ENCODE peak calls at places on chromosomes 1 and 21, in five cellular contexts. One of them, this sample, is unnamed.

GRCh38 chr1:203351037-203351625 is at the start of gene FMOD:
- DNase-seq in mesendoderm: peak; percentile 80
- DNase-seq in endothelial cell of umbilical vein: no peak
- DNase-seq in brain microvascular endothelial cell: no peak
- DNase-seq in left ventricle myocardium inferior: peak; percentile 29
- DNase-seq in this sample: peak; percentile 81

GRCh38 chr1:234573711-234574299 is 36.2 kb downstream of the IRF2BP2 start:
- DNase-seq in endothelial cell of umbilical vein: no peak
- DNase-seq in mesendoderm: peak; percentile 75
- DNase-seq in brain microvascular endothelial cell: no peak
- DNase-seq in left ventricle myocardium inferior: no peak
- DNase-seq in this sample: no peak

GRCh38 chr1:200856716-200857352 is 15.9 kb upstream of the GPR25 start:
- DNase-seq in left ventricle myocardium inferior: no peak
- DNase-seq in mesendoderm: no peak
- DNase-seq in endothelial cell of umbilical vein: peak; percentile 50
- DNase-seq in brain microvascular endothelial cell: peak; percentile 84
- DNase-seq in this sample: no peak

GRCh38 chr1:248924696-248925532 is 18.9 kb downstream of the PGBD2 start:
- DNase-seq in left ventricle myocardium inferior: no peak
- DNase-seq in mesendoderm: peak; percentile 68
- DNase-seq in brain microvascular endothelial cell: peak; percentile 63
- DNase-seq in endothelial cell of umbilical vein: peak; percentile 50
- DNase-seq in this sample: peak; percentile 63

GRCh38 chr1:99590578-99591209 is 55.2 kb upstream of the PALMD start:
- DNase-seq in endothelial cell of umbilical vein: peak; percentile 99
- DNase-seq in brain microvascular endothelial cell: peak; percentile 99
- DNase-seq in left ventricle myocardium inferior: peak; percentile 46
- DNase-seq in mesendoderm: no peak
- DNase-seq in this sample: no peak

GRCh38 chr1:93705897-93706500 is 24.4 kb upstream of the BCAR3 start:
- DNase-seq in endothelial cell of umbilical vein: no peak
- DNase-seq in brain microvascular endothelial cell: no peak
- DNase-seq in left ventricle myocardium inferior: no peak
- DNase-seq in mesendoderm: peak; percentile 40
- DNase-seq in this sample: no peak

GRCh38 chr21:42706765-42707164 is 53.3 kb downstream of the PDE9A start:
- DNase-seq in brain microvascular endothelial cell: no peak
- DNase-seq in mesendoderm: no peak
- DNase-seq in left ventricle myocardium inferior: no peak
- DNase-seq in endothelial cell of umbilical vein: no peak
- DNase-seq in this sample: peak; percentile 20

GRCh38 chr1:64004451-64004850 is 199.0 kb upstream of the UBE2U start:
- DNase-seq in left ventricle myocardium inferior: no peak
- DNase-seq in mesendoderm: peak; percentile 58
- DNase-seq in endothelial cell of umbilical vein: no peak
- DNase-seq in brain microvascular endothelial cell: no peak
- DNase-seq in this sample: no peak

GRCh38 chr1:153906396-153906795 is 16.4 kb downstream of the GATAD2B start:
- DNase-seq in mesendoderm: no peak
- DNase-seq in brain microvascular endothelial cell: no peak
- DNase-seq in left ventricle myocardium inferior: no peak
- DNase-seq in endothelial cell of umbilical vein: no peak
- DNase-seq in this sample: no peak

GRCh38 chr1:83999316-83999819 is 436 bp upstream of the TTLL7 start:
- DNase-seq in brain microvascular endothelial cell: peak; percentile 70
- DNase-seq in endothelial cell of umbilical vein: peak; percentile 67
- DNase-seq in left ventricle myocardium inferior: peak; percentile 79
- DNase-seq in mesendoderm: peak; percentile 90
- DNase-seq in this sample: no peak

GRCh38 chr1:54744696-54745095 is 19.6 kb downstream of the PARS2 start:
- DNase-seq in brain microvascular endothelial cell: no peak
- DNase-seq in left ventricle myocardium inferior: no peak
- DNase-seq in endothelial cell of umbilical vein: no peak
- DNase-seq in mesendoderm: no peak
- DNase-seq in this sample: no peak

GRCh38 chr1:9417695-9418094 is 121.6 kb upstream of the SLC25A33 start:
- DNase-seq in brain microvascular endothelial cell: no peak
- DNase-seq in mesendoderm: no peak
- DNase-seq in left ventricle myocardium inferior: no peak
- DNase-seq in endothelial cell of umbilical vein: no peak
- DNase-seq in this sample: no peak

GRCh38 chr21:45372732-45373355 is 32.1 kb upstream of the COL18A1 start:
- DNase-seq in left ventricle myocardium inferior: peak; percentile 1
- DNase-seq in endothelial cell of umbilical vein: no peak
- DNase-seq in brain microvascular endothelial cell: no peak
- DNase-seq in mesendoderm: no peak
- DNase-seq in this sample: no peak

GRCh38 chr1:10962483-10962882 is 50.0 kb upstream of the TARDBP start:
- DNase-seq in left ventricle myocardium inferior: peak; percentile 33
- DNase-seq in mesendoderm: no peak
- DNase-seq in endothelial cell of umbilical vein: no peak
- DNase-seq in brain microvascular endothelial cell: no peak
- DNase-seq in this sample: peak; percentile 41

GRCh38 chr1:223401873-223402789 is 8.9 kb downstream of the CCDC185 start:
- DNase-seq in left ventricle myocardium inferior: no peak
- DNase-seq in brain microvascular endothelial cell: no peak
- DNase-seq in endothelial cell of umbilical vein: peak; percentile 10
- DNase-seq in mesendoderm: no peak
- DNase-seq in this sample: no peak

GRCh38 chr1:84174051-84174556 is 30.0 kb downstream of the PRKACB start:
- DNase-seq in brain microvascular endothelial cell: peak; percentile 66
- DNase-seq in endothelial cell of umbilical vein: peak; percentile 88
- DNase-seq in mesendoderm: peak; percentile 92
- DNase-seq in left ventricle myocardium inferior: no peak
- DNase-seq in this sample: no peak

GRCh38 chr1:116569776-116570357 is 959 bp downstream of the CD58 start:
- DNase-seq in mesendoderm: no peak
- DNase-seq in left ventricle myocardium inferior: peak; percentile 47
- DNase-seq in endothelial cell of umbilical vein: no peak
- DNase-seq in brain microvascular endothelial cell: no peak
- DNase-seq in this sample: no peak

GRCh38 chr1:2429780-2430591 is 17.6 kb upstream of the PEX10 start:
- DNase-seq in mesendoderm: peak; percentile 42
- DNase-seq in endothelial cell of umbilical vein: no peak
- DNase-seq in left ventricle myocardium inferior: no peak
- DNase-seq in brain microvascular endothelial cell: no peak
- DNase-seq in this sample: peak; percentile 88

GRCh38 chr1:45833361-45833760 is 29.9 kb downstream of the MAST2 start:
- DNase-seq in endothelial cell of umbilical vein: no peak
- DNase-seq in mesendoderm: no peak
- DNase-seq in left ventricle myocardium inferior: no peak
- DNase-seq in brain microvascular endothelial cell: no peak
- DNase-seq in this sample: no peak

GRCh38 chr1:185091480-185091879 is 46.1 kb downstream of the RNF2 start:
- DNase-seq in left ventricle myocardium inferior: no peak
- DNase-seq in mesendoderm: no peak
- DNase-seq in endothelial cell of umbilical vein: no peak
- DNase-seq in brain microvascular endothelial cell: no peak
- DNase-seq in this sample: no peak

GRCh38 chr1:62311473-62311943 is 7.7 kb downstream of the KANK4 start:
- DNase-seq in endothelial cell of umbilical vein: no peak
- DNase-seq in left ventricle myocardium inferior: no peak
- DNase-seq in mesendoderm: peak; percentile 73
- DNase-seq in brain microvascular endothelial cell: no peak
- DNase-seq in this sample: peak; percentile 48

GRCh38 chr1:203990118-203990517 is 82.8 kb upstream of the SOX13 start:
- DNase-seq in left ventricle myocardium inferior: no peak
- DNase-seq in brain microvascular endothelial cell: no peak
- DNase-seq in mesendoderm: no peak
- DNase-seq in endothelial cell of umbilical vein: no peak
- DNase-seq in this sample: no peak

GRCh38 chr1:6245086-6245868 is 1.3 kb downstream of the HES3 start:
- DNase-seq in left ventricle myocardium inferior: peak; percentile 78
- DNase-seq in endothelial cell of umbilical vein: peak; percentile 66
- DNase-seq in mesendoderm: peak; percentile 93
- DNase-seq in brain microvascular endothelial cell: peak; percentile 41
- DNase-seq in this sample: peak; percentile 94

GRCh38 chr1:87956072-87956471 is 627.4 kb downstream of the LMO4 start:
- DNase-seq in endothelial cell of umbilical vein: peak; percentile 4
- DNase-seq in left ventricle myocardium inferior: peak; percentile 19
- DNase-seq in brain microvascular endothelial cell: peak; percentile 93
- DNase-seq in mesendoderm: peak; percentile 20
- DNase-seq in this sample: no peak

GRCh38 chr1:54008876-54009275 is 9.1 kb downstream of the LDLRAD1 start:
- DNase-seq in endothelial cell of umbilical vein: no peak
- DNase-seq in left ventricle myocardium inferior: no peak
- DNase-seq in mesendoderm: no peak
- DNase-seq in brain microvascular endothelial cell: no peak
- DNase-seq in this sample: no peak

GRCh38 chr1:29519108-29519507 is 282.8 kb downstream of the PTPRU start:
- DNase-seq in mesendoderm: no peak
- DNase-seq in brain microvascular endothelial cell: no peak
- DNase-seq in left ventricle myocardium inferior: no peak
- DNase-seq in endothelial cell of umbilical vein: no peak
- DNase-seq in this sample: no peak

GRCh38 chr21:17758703-17759102 is 60.5 kb downstream of the C21orf91 start:
- DNase-seq in brain microvascular endothelial cell: no peak
- DNase-seq in mesendoderm: no peak
- DNase-seq in left ventricle myocardium inferior: no peak
- DNase-seq in endothelial cell of umbilical vein: no peak
- DNase-seq in this sample: no peak

GRCh38 chr1:32066489-32066873 is 6.3 kb upstream of the TMEM39B start:
- DNase-seq in mesendoderm: peak; percentile 53
- DNase-seq in brain microvascular endothelial cell: peak; percentile 71
- DNase-seq in left ventricle myocardium inferior: peak; percentile 22
- DNase-seq in endothelial cell of umbilical vein: peak; percentile 97
- DNase-seq in this sample: no peak

GRCh38 chr21:28944296-28944695 is 48.4 kb downstream of the LTN1 start:
- DNase-seq in left ventricle myocardium inferior: no peak
- DNase-seq in brain microvascular endothelial cell: no peak
- DNase-seq in mesendoderm: peak; percentile 16
- DNase-seq in endothelial cell of umbilical vein: peak; percentile 73
- DNase-seq in this sample: no peak

GRCh38 chr1:164895026-164895907 is 336.3 kb downstream of the PBX1 start:
- DNase-seq in left ventricle myocardium inferior: peak; percentile 29
- DNase-seq in mesendoderm: peak; percentile 22
- DNase-seq in endothelial cell of umbilical vein: no peak
- DNase-seq in brain microvascular endothelial cell: no peak
- DNase-seq in this sample: no peak

GRCh38 chr1:1306661-1307260 is 969 bp downstream of the ACAP3 start:
- DNase-seq in endothelial cell of umbilical vein: no peak
- DNase-seq in mesendoderm: no peak
- DNase-seq in left ventricle myocardium inferior: no peak
- DNase-seq in brain microvascular endothelial cell: no peak
- DNase-seq in this sample: no peak

GRCh38 chr21:17622018-17622417 is 9.3 kb upstream of the BTG3 start:
- DNase-seq in left ventricle myocardium inferior: no peak
- DNase-seq in brain microvascular endothelial cell: no peak
- DNase-seq in mesendoderm: no peak
- DNase-seq in endothelial cell of umbilical vein: no peak
- DNase-seq in this sample: no peak

GRCh38 chr1:18539171-18539570 is 58.4 kb downstream of the KLHDC7A start:
- DNase-seq in mesendoderm: no peak
- DNase-seq in endothelial cell of umbilical vein: no peak
- DNase-seq in left ventricle myocardium inferior: no peak
- DNase-seq in brain microvascular endothelial cell: no peak
- DNase-seq in this sample: peak; percentile 18

GRCh38 chr1:183744132-183744913 is 60.6 kb upstream of the RGL1 start:
- DNase-seq in mesendoderm: no peak
- DNase-seq in brain microvascular endothelial cell: no peak
- DNase-seq in left ventricle myocardium inferior: no peak
- DNase-seq in endothelial cell of umbilical vein: no peak
- DNase-seq in this sample: no peak

GRCh38 chr1:103371234-103371633 is 154.3 kb upstream of the RNPC3 start:
- DNase-seq in mesendoderm: no peak
- DNase-seq in endothelial cell of umbilical vein: no peak
- DNase-seq in brain microvascular endothelial cell: peak; percentile 85
- DNase-seq in left ventricle myocardium inferior: no peak
- DNase-seq in this sample: no peak

GRCh38 chr1:195026792-195027191 is 1581.4 kb downstream of the KCNT2 start:
- DNase-seq in endothelial cell of umbilical vein: no peak
- DNase-seq in brain microvascular endothelial cell: no peak
- DNase-seq in mesendoderm: no peak
- DNase-seq in left ventricle myocardium inferior: no peak
- DNase-seq in this sample: no peak

GRCh38 chr1:100152271-100152670 is 19.3 kb downstream of the TRMT13 start:
- DNase-seq in brain microvascular endothelial cell: no peak
- DNase-seq in left ventricle myocardium inferior: no peak
- DNase-seq in mesendoderm: no peak
- DNase-seq in endothelial cell of umbilical vein: no peak
- DNase-seq in this sample: no peak

GRCh38 chr1:86154581-86155060 is 2.0 kb downstream of the COL24A1 start:
- DNase-seq in mesendoderm: peak; percentile 53
- DNase-seq in brain microvascular endothelial cell: no peak
- DNase-seq in left ventricle myocardium inferior: no peak
- DNase-seq in endothelial cell of umbilical vein: no peak
- DNase-seq in this sample: peak; percentile 75
- H3K4me3 ChIP-seq in mesendoderm: no peak overlapping the region
- H3K4me3 ChIP-seq in brain microvascular endothelial cell: peak overlapping the region; percentile 52
- H3K4me3 ChIP-seq in left ventricle myocardium inferior: peak overlapping the region; percentile 61
- H3K4me3 ChIP-seq in endothelial cell of umbilical vein: no peak overlapping the region
- H3K4me3 ChIP-seq in this sample: peak overlapping the region; percentile 32

DNA sequence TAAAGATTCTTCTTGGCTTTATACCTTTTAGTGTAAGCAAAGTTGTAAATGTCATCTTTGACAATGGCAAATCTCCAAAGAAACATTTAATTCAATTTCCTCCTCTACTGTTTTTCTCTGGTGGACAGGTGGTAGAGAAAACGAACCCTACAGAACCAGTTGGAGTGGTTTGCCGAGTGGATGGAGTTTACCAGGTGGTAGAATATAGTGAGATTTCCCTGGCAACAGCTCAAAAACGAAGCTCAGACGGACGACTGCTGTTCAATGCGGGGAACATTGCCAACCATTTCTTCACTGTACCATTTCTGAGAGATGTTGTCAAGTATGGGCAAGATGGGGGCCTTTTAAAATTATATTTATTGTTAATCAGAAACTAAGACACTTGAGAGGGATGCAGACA is 25.8 kb downstream of the UAP1 start:
- DNase-seq in endothelial cell of umbilical vein: no peak
- DNase-seq in mesendoderm: no peak
- DNase-seq in brain microvascular endothelial cell: no peak
- DNase-seq in left ventricle myocardium inferior: no peak
- DNase-seq in this sample: no peak
- H3K36me3 ChIP-seq in endothelial cell of umbilical vein: peaks cover 8% of the 10 kb centered on the region
- H3K36me3 ChIP-seq in mesendoderm: no peaks in the 10 kb centered on the region
- H3K36me3 ChIP-seq in brain microvascular endothelial cell: peaks cover 58% of the 10 kb centered on the region
- H3K36me3 ChIP-seq in left ventricle myocardium inferior: peaks cover 75% of the 10 kb centered on the region
- H3K36me3 ChIP-seq in this sample: peaks cover 3% of the 10 kb centered on the region

DNA sequence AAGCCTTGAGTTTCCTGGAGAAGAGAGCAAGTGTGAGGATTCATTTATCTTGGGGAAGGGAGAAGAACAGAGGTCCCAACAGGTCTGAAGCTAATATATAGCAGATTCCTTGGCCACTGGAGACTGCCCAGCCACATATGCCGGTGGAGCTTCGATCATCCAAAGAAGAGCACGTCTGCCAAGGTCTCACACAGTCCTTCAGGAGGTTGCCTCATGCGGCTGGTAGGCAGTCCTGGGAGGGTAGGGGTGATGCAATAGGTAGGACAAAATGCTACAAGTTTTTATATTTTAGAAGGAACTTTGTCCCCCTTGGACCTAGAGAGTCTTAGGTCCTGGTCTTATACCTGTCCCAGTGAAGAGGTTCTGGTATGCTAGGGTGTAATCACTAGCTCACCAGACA is 582.5 kb downstream of the DPYD start:
- DNase-seq in brain microvascular endothelial cell: no peak
- DNase-seq in endothelial cell of umbilical vein: no peak
- DNase-seq in mesendoderm: no peak
- DNase-seq in left ventricle myocardium inferior: no peak
- DNase-seq in this sample: no peak
- H3K4me3 ChIP-seq in brain microvascular endothelial cell: no peak overlapping the region
- H3K4me3 ChIP-seq in endothelial cell of umbilical vein: no peak overlapping the region
- H3K4me3 ChIP-seq in mesendoderm: no peak overlapping the region
- H3K4me3 ChIP-seq in left ventricle myocardium inferior: no peak overlapping the region
- H3K4me3 ChIP-seq in this sample: no peak overlapping the region

GRCh38 chr1:79554620-79555160 is 548.2 kb upstream of the ADGRL4 start:
- DNase-seq in mesendoderm: no peak
- DNase-seq in brain microvascular endothelial cell: no peak
- DNase-seq in left ventricle myocardium inferior: no peak
- DNase-seq in endothelial cell of umbilical vein: no peak
- DNase-seq in this sample: no peak
- H3K36me3 ChIP-seq in mesendoderm: no peaks in the 10 kb centered on the region
- H3K36me3 ChIP-seq in brain microvascular endothelial cell: no peaks in the 10 kb centered on the region
- H3K36me3 ChIP-seq in left ventricle myocardium inferior: no peaks in the 10 kb centered on the region
- H3K36me3 ChIP-seq in endothelial cell of umbilical vein: no peaks in the 10 kb centered on the region
- H3K36me3 ChIP-seq in this sample: no peaks in the 10 kb centered on the region

This sample was measured in H7.